ENCODE peak calls at places on chromosomes 6 and 20, in nine cellular contexts. One of them, this sample, is unnamed.

GRCh38 chr20:63738687-63739128 is 868 bp upstream of the SLC2A4RG start:
- DNase-seq in mammary epithelial cell: no peak
- DNase-seq in fibroblast of the aortic adventitia: no peak
- DNase-seq in Panc1: no peak
- DNase-seq in A549: no peak
- DNase-seq in BJ: no peak
- DNase-seq in HFF-Myc: no peak
- DNase-seq in tibial artery: peak; percentile 58
- DNase-seq in ascending aorta: peak; percentile 82
- DNase-seq in this sample: peak; percentile 77

GRCh38 chr6:33904050-33904827 is 100.4 kb upstream of the MLN start:
- DNase-seq in fibroblast of the aortic adventitia: no peak
- DNase-seq in HFF-Myc: no peak
- DNase-seq in tibial artery: no peak
- DNase-seq in BJ: no peak
- DNase-seq in Panc1: no peak
- DNase-seq in A549: no peak
- DNase-seq in mammary epithelial cell: no peak
- DNase-seq in ascending aorta: no peak
- DNase-seq in this sample: no peak

GRCh38 chr6:33061987-33062386 is 11.5 kb downstream of the HLA-DPA1 start:
- DNase-seq in Panc1: no peak
- DNase-seq in mammary epithelial cell: no peak
- DNase-seq in tibial artery: no peak
- DNase-seq in ascending aorta: no peak
- DNase-seq in HFF-Myc: no peak
- DNase-seq in BJ: no peak
- DNase-seq in fibroblast of the aortic adventitia: peak; percentile 11
- DNase-seq in A549: no peak
- DNase-seq in this sample: no peak

GRCh38 chr20:42308980-42309524 is 690.9 kb upstream of the CHD6 start:
- DNase-seq in HFF-Myc: no peak
- DNase-seq in tibial artery: no peak
- DNase-seq in mammary epithelial cell: no peak
- DNase-seq in ascending aorta: no peak
- DNase-seq in fibroblast of the aortic adventitia: no peak
- DNase-seq in Panc1: no peak
- DNase-seq in A549: no peak
- DNase-seq in BJ: no peak
- DNase-seq in this sample: no peak

GRCh38 chr6:36679043-36679821 is 718 bp downstream of the CDKN1A start:
- DNase-seq in ascending aorta: peak; percentile 93
- DNase-seq in HFF-Myc: no peak
- DNase-seq in mammary epithelial cell: peak; percentile 56
- DNase-seq in fibroblast of the aortic adventitia: peak; percentile 60
- DNase-seq in Panc1: no peak
- DNase-seq in A549: no peak
- DNase-seq in tibial artery: peak; percentile 85
- DNase-seq in BJ: no peak
- DNase-seq in this sample: peak; percentile 74

GRCh38 chr6:90764001-90764400 is 177.1 kb upstream of the MAP3K7 start:
- DNase-seq in ascending aorta: no peak
- DNase-seq in tibial artery: no peak
- DNase-seq in A549: no peak
- DNase-seq in HFF-Myc: no peak
- DNase-seq in Panc1: no peak
- DNase-seq in fibroblast of the aortic adventitia: no peak
- DNase-seq in BJ: no peak
- DNase-seq in mammary epithelial cell: peak; percentile 22
- DNase-seq in this sample: no peak

GRCh38 chr6:11869656-11870340 is 91.2 kb upstream of the ADTRP start:
- DNase-seq in tibial artery: no peak
- DNase-seq in fibroblast of the aortic adventitia: peak; percentile 92
- DNase-seq in HFF-Myc: peak; percentile 29
- DNase-seq in mammary epithelial cell: no peak
- DNase-seq in ascending aorta: no peak
- DNase-seq in A549: no peak
- DNase-seq in Panc1: no peak
- DNase-seq in BJ: no peak
- DNase-seq in this sample: peak; percentile 52

GRCh38 chr20:34220581-34220980 is 20.6 kb upstream of the ASIP start:
- DNase-seq in A549: no peak
- DNase-seq in mammary epithelial cell: peak; percentile 41
- DNase-seq in HFF-Myc: peak; percentile 63
- DNase-seq in Panc1: no peak
- DNase-seq in BJ: peak; percentile 39
- DNase-seq in ascending aorta: no peak
- DNase-seq in fibroblast of the aortic adventitia: peak; percentile 46
- DNase-seq in tibial artery: no peak
- DNase-seq in this sample: no peak

GRCh38 chr6:158011478-158011920 is 29.8 kb downstream of the SYNJ2 start:
- DNase-seq in tibial artery: no peak
- DNase-seq in BJ: no peak
- DNase-seq in Panc1: no peak
- DNase-seq in ascending aorta: no peak
- DNase-seq in A549: no peak
- DNase-seq in mammary epithelial cell: peak; percentile 32
- DNase-seq in HFF-Myc: no peak
- DNase-seq in fibroblast of the aortic adventitia: no peak
- DNase-seq in this sample: peak; percentile 6

GRCh38 chr6:77474286-77474956 is 11.1 kb upstream of the HTR1B start:
- DNase-seq in Panc1: no peak
- DNase-seq in HFF-Myc: no peak
- DNase-seq in A549: no peak
- DNase-seq in ascending aorta: no peak
- DNase-seq in tibial artery: no peak
- DNase-seq in mammary epithelial cell: no peak
- DNase-seq in BJ: no peak
- DNase-seq in fibroblast of the aortic adventitia: no peak
- DNase-seq in this sample: no peak

GRCh38 chr6:35343092-35343834 is 905 bp downstream of the PPARD start:
- DNase-seq in tibial artery: peak; percentile 46
- DNase-seq in HFF-Myc: no peak
- DNase-seq in fibroblast of the aortic adventitia: peak; percentile 81
- DNase-seq in mammary epithelial cell: peak; percentile 36
- DNase-seq in BJ: no peak
- DNase-seq in Panc1: no peak
- DNase-seq in ascending aorta: peak; percentile 77
- DNase-seq in A549: no peak
- DNase-seq in this sample: peak; percentile 36

GRCh38 chr20:8504030-8504429 is 372.0 kb downstream of the PLCB1 start:
- DNase-seq in fibroblast of the aortic adventitia: no peak
- DNase-seq in HFF-Myc: no peak
- DNase-seq in BJ: no peak
- DNase-seq in mammary epithelial cell: no peak
- DNase-seq in ascending aorta: no peak
- DNase-seq in A549: no peak
- DNase-seq in tibial artery: no peak
- DNase-seq in Panc1: no peak
- DNase-seq in this sample: no peak

DNA sequence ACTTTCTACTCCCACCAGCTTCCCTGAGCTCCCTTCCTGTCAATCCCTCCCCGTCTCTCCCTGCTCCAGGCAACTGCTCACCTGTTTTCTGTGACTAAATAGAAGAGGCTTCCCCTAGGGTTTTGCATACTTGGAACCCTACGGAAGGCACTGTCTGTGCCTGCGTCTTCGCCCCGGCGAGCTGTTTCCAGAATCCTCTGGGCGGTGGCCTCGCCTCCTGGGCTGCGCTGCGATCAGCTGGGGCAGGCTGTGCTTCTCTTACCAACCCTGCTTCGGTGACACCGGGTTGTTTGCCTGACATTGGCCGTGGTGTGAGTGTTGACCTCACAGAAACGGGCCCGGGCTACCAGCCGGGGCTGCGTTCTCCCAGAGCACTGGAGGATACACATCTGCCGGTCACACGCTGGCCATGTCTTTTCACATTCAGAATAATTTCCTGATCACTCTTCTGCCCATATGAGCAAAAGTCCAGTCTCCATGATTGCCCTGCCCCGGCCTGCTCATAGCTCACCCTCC is 29.4 kb upstream of the CCR6 start:
- DNase-seq in fibroblast of the aortic adventitia: no peak
- DNase-seq in HFF-Myc: no peak
- DNase-seq in ascending aorta: no peak
- DNase-seq in mammary epithelial cell: no peak
- DNase-seq in BJ: no peak
- DNase-seq in tibial artery: no peak
- DNase-seq in A549: no peak
- DNase-seq in Panc1: no peak
- DNase-seq in this sample: no peak
- TF ChIP-seq CTCF in fibroblast of the aortic adventitia: no peak
- TF ChIP-seq CTCF in HFF-Myc: no peak
- TF ChIP-seq CTCF in ascending aorta: no peak
- TF ChIP-seq CTCF in mammary epithelial cell: no peak
- TF ChIP-seq CTCF in BJ: no peak
- TF ChIP-seq CTCF in tibial artery: no peak
- TF ChIP-seq CTCF in A549: no peak
- TF ChIP-seq CTCF in Panc1: no peak
- TF ChIP-seq CTCF in this sample: no peak

DNA sequence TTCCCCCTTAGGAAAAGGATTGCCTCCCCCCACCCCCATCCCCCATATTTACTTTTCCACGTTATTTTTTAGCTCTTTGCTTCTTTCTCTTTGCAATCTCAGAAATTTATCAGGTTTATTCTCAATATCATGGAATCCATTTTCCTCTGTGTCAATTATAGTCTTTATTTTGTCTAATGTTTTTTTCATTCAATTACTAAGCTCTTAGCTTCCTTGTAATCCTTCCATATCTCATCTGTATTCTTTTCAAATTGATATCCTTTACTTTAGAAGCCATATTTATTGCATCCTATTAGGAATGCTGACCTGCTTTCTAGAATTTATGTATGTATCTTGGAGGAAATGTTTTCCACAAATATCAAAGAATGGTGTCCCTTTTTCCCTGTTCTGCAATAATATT is 39.3 kb downstream of the TMC2 start:
- DNase-seq in fibroblast of the aortic adventitia: no peak
- DNase-seq in mammary epithelial cell: no peak
- DNase-seq in ascending aorta: no peak
- DNase-seq in tibial artery: no peak
- DNase-seq in Panc1: no peak
- DNase-seq in BJ: no peak
- DNase-seq in A549: no peak
- DNase-seq in HFF-Myc: no peak
- DNase-seq in this sample: no peak
- H3K4me3 ChIP-seq in fibroblast of the aortic adventitia: no peak overlapping the region
- H3K4me3 ChIP-seq in mammary epithelial cell: no peak overlapping the region
- H3K4me3 ChIP-seq in ascending aorta: no peak overlapping the region
- H3K4me3 ChIP-seq in tibial artery: no peak overlapping the region
- H3K4me3 ChIP-seq in Panc1: no peak overlapping the region
- H3K4me3 ChIP-seq in BJ: no peak overlapping the region
- H3K4me3 ChIP-seq in A549: no peak overlapping the region
- H3K4me3 ChIP-seq in HFF-Myc: no peak overlapping the region
- H3K4me3 ChIP-seq in this sample: no peak overlapping the region

GRCh38 chr6:107601406-107601805 is 111.5 kb downstream of the SOBP start:
- DNase-seq in ascending aorta: no peak
- DNase-seq in A549: no peak
- DNase-seq in mammary epithelial cell: no peak
- DNase-seq in tibial artery: no peak
- DNase-seq in HFF-Myc: no peak
- DNase-seq in fibroblast of the aortic adventitia: no peak
- DNase-seq in Panc1: no peak
- DNase-seq in BJ: no peak
- DNase-seq in this sample: no peak

GRCh38 chr6:107600936-107601335 is 111.0 kb downstream of the SOBP start:
- DNase-seq in mammary epithelial cell: peak; percentile 12
- DNase-seq in HFF-Myc: no peak
- DNase-seq in ascending aorta: no peak
- DNase-seq in BJ: no peak
- DNase-seq in Panc1: no peak
- DNase-seq in tibial artery: no peak
- DNase-seq in fibroblast of the aortic adventitia: peak; percentile 86
- DNase-seq in A549: peak; percentile 25
- DNase-seq in this sample: no peak

GRCh38 chr6:107600111-107600510 is 110.2 kb downstream of the SOBP start:
- DNase-seq in ascending aorta: no peak
- DNase-seq in HFF-Myc: no peak
- DNase-seq in Panc1: no peak
- DNase-seq in fibroblast of the aortic adventitia: no peak
- DNase-seq in mammary epithelial cell: no peak
- DNase-seq in A549: no peak
- DNase-seq in BJ: no peak
- DNase-seq in tibial artery: no peak
- DNase-seq in this sample: no peak

GRCh38 chr6:107604549-107604948 is 114.6 kb downstream of the SOBP start:
- DNase-seq in BJ: no peak
- DNase-seq in A549: no peak
- DNase-seq in Panc1: no peak
- DNase-seq in fibroblast of the aortic adventitia: no peak
- DNase-seq in ascending aorta: no peak
- DNase-seq in tibial artery: no peak
- DNase-seq in mammary epithelial cell: no peak
- DNase-seq in HFF-Myc: no peak
- DNase-seq in this sample: no peak

DNA sequence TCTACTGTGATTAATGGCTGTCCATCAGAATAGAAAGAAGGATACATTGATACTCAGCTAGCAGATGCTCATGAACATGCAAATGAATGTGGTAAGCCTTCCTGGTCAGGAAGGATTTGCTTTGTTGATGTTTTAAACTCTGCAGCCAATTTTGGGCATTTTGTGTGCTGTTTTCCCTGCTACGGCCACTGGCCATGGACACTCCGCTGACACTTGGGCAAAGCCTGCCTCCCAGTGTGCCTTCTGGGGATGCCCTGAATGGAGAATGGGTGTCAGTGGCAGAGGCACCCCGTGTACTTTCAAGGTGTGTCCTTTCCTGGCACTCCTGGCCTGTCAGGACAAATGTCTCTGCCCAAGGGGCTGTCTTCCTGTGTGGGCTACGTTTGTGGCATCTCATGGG is 113.1 kb downstream of the SOBP start:
- DNase-seq in ascending aorta: no peak
- DNase-seq in Panc1: no peak
- DNase-seq in tibial artery: no peak
- DNase-seq in BJ: no peak
- DNase-seq in mammary epithelial cell: no peak
- DNase-seq in fibroblast of the aortic adventitia: no peak
- DNase-seq in A549: no peak
- DNase-seq in HFF-Myc: no peak
- DNase-seq in this sample: no peak
- TF ChIP-seq CTCF in ascending aorta: no peak
- TF ChIP-seq CTCF in Panc1: no peak
- TF ChIP-seq CTCF in tibial artery: no peak
- TF ChIP-seq CTCF in BJ: no peak
- TF ChIP-seq CTCF in mammary epithelial cell: no peak
- TF ChIP-seq CTCF in fibroblast of the aortic adventitia: no peak
- TF ChIP-seq CTCF in A549: no peak
- TF ChIP-seq CTCF in HFF-Myc: no peak
- TF ChIP-seq CTCF in this sample: no peak

DNA sequence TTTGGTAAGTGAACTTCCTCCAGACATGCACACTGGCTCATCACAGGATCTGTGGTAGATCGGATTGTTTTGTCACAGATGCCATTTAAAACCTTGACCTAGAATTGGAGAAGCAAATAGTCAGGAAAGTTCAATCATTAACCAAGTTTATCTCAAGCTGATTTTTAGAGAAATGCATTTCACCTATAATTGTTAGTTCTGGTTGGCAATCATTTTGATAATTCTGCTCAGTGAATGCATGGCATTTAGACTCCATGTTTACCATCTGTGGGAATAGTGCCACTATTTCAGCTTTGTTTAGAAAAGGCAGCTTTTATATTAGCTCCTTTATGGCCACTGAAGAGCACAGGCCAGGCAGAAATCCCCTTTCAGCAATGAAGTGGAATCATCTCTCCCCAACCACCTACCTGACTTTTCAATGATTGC is 73.9 kb upstream of the IPCEF1 start:
- DNase-seq in mammary epithelial cell: no peak
- DNase-seq in Panc1: no peak
- DNase-seq in fibroblast of the aortic adventitia: no peak
- DNase-seq in BJ: no peak
- DNase-seq in ascending aorta: no peak
- DNase-seq in HFF-Myc: no peak
- DNase-seq in A549: no peak
- DNase-seq in tibial artery: no peak
- DNase-seq in this sample: no peak
- H3K4me3 ChIP-seq in mammary epithelial cell: no peak overlapping the region
- H3K4me3 ChIP-seq in Panc1: no peak overlapping the region
- H3K4me3 ChIP-seq in fibroblast of the aortic adventitia: no peak overlapping the region
- H3K4me3 ChIP-seq in BJ: no peak overlapping the region
- H3K4me3 ChIP-seq in ascending aorta: no peak overlapping the region
- H3K4me3 ChIP-seq in HFF-Myc: no peak overlapping the region
- H3K4me3 ChIP-seq in A549: no peak overlapping the region
- H3K4me3 ChIP-seq in tibial artery: no peak overlapping the region
- H3K4me3 ChIP-seq in this sample: no peak overlapping the region